ENCODE peak calls at places on chromosome 4, in four cellular contexts. X is bronchial epithelial cell, O is spleen, K is lower lobe of right lung. S is an unnamed sample.

GRCh38 chr4:13238936-13239335 is 245.2 kb downstream of the RAB28 start:
- DNase-seq in X (no peak), K (no peak), O (no peak), S (no peak)

GRCh38 chr4:627751-628150 is 2.4 kb downstream of the PDE6B start:
- DNase-seq in X (no peak), K (no peak), O (peak; percentile 56), S (no peak)

GRCh38 chr4:118981171-118981838 is 92.7 kb downstream of the SYNPO2 start:
- DNase-seq in O (no peak), X (no peak), K (no peak), S (no peak)

GRCh38 chr4:127559981-127560380 is 72.8 kb upstream of the INTU start:
- DNase-seq in O (no peak), X (no peak), K (no peak), S (no peak)

GRCh38 chr4:56671860-56672259 is 9.2 kb downstream of the HOPX start:
- DNase-seq in K (no peak), X (peak; percentile 84), O (no peak), S (no peak)

GRCh38 chr4:152936446-152937279 is 540 bp downstream of the FHDC1 start:
- DNase-seq in O (peak; percentile 80), X (no peak), K (peak; percentile 59), S (peak; percentile 35)

GRCh38 chr4:133147922-133148689 is 988 bp upstream of the PCDH10 start:
- DNase-seq in K (no peak), O (peak; percentile 69), X (no peak), S (peak; percentile 52)

GRCh38 chr4:103099691-103100392 is at the start of gene BDH2:
- DNase-seq in O (no peak), K (no peak), X (peak; percentile 96), S (peak; percentile 32)

GRCh38 chr4:169174247-169174646 is 96.5 kb downstream of the SH3RF1 start:
- DNase-seq in O (no peak), K (no peak), X (peak; percentile 48), S (no peak)

GRCh38 chr4:139763668-139764067 is 98.0 kb downstream of the MGST2 start:
- DNase-seq in K (no peak), O (no peak), X (no peak), S (no peak)

GRCh38 chr4:104451573-104451972 is 43.1 kb downstream of the CXXC4 start:
- DNase-seq in O (no peak), X (peak; percentile 26), K (no peak), S (no peak)

GRCh38 chr4:160562661-160563060 is 1459.8 kb downstream of the RAPGEF2 start:
- DNase-seq in O (no peak), K (no peak), X (no peak), S (no peak)

GRCh38 chr4:28845158-28845557 is 1875.0 kb upstream of the PCDH7 start:
- DNase-seq in O (no peak), X (no peak), K (no peak), S (no peak)

S was measured in endothelial cell.